ENCODE peak calls at places on chromosomes 13 and 19, in six cellular contexts. One of them, this sample, is unnamed.

GRCh38 chr13:49814551-49815270 is 22.2 kb upstream of the KPNA3 start:
- DNase-seq in HepG2: peak; percentile 41
- DNase-seq in CD8-positive, alpha-beta T cell: no peak
- DNase-seq in neural progenitor cell: no peak
- DNase-seq in IMR-90: peak; percentile 76
- DNase-seq in endodermal cell: no peak
- DNase-seq in this sample: no peak

GRCh38 chr13:106246817-106247216 is 288.6 kb downstream of the EFNB2 start:
- DNase-seq in IMR-90: no peak
- DNase-seq in CD8-positive, alpha-beta T cell: no peak
- DNase-seq in endodermal cell: no peak
- DNase-seq in HepG2: no peak
- DNase-seq in neural progenitor cell: no peak
- DNase-seq in this sample: no peak

GRCh38 chr19:46766569-46767317 is 20.5 kb upstream of the STRN4 start:
- DNase-seq in CD8-positive, alpha-beta T cell: peak; percentile 55
- DNase-seq in neural progenitor cell: peak; percentile 69
- DNase-seq in IMR-90: no peak
- DNase-seq in endodermal cell: peak; percentile 90
- DNase-seq in HepG2: peak; percentile 53
- DNase-seq in this sample: no peak

GRCh38 chr13:97710797-97711196 is 242.7 kb upstream of the IPO5 start:
- DNase-seq in endodermal cell: no peak
- DNase-seq in CD8-positive, alpha-beta T cell: no peak
- DNase-seq in HepG2: no peak
- DNase-seq in neural progenitor cell: no peak
- DNase-seq in IMR-90: no peak
- DNase-seq in this sample: no peak

GRCh38 chr19:55368701-55369563 is 1.3 kb downstream of the IL11 start:
- DNase-seq in HepG2: no peak
- DNase-seq in neural progenitor cell: peak; percentile 63
- DNase-seq in IMR-90: peak; percentile 49
- DNase-seq in CD8-positive, alpha-beta T cell: no peak
- DNase-seq in endodermal cell: peak; percentile 75
- DNase-seq in this sample: peak; percentile 52

GRCh38 chr19:55340144-55340783 is 588 bp downstream of the KMT5C start:
- DNase-seq in endodermal cell: peak; percentile 78
- DNase-seq in IMR-90: no peak
- DNase-seq in HepG2: no peak
- DNase-seq in CD8-positive, alpha-beta T cell: peak; percentile 45
- DNase-seq in neural progenitor cell: no peak
- DNase-seq in this sample: no peak

GRCh38 chr13:75345191-75345590 is 136.8 kb downstream of the TBC1D4 start:
- DNase-seq in CD8-positive, alpha-beta T cell: no peak
- DNase-seq in neural progenitor cell: no peak
- DNase-seq in HepG2: no peak
- DNase-seq in IMR-90: peak; percentile 57
- DNase-seq in endodermal cell: no peak
- DNase-seq in this sample: peak; percentile 50

GRCh38 chr13:20118268-20119140 is 42.3 kb downstream of the GJA3 start:
- DNase-seq in IMR-90: no peak
- DNase-seq in endodermal cell: peak; percentile 90
- DNase-seq in HepG2: no peak
- DNase-seq in CD8-positive, alpha-beta T cell: peak; percentile 45
- DNase-seq in neural progenitor cell: peak; percentile 63
- DNase-seq in this sample: peak; percentile 36

GRCh38 chr19:42406111-42406510 is 16.0 kb upstream of the CNFN start:
- DNase-seq in IMR-90: no peak
- DNase-seq in CD8-positive, alpha-beta T cell: no peak
- DNase-seq in neural progenitor cell: no peak
- DNase-seq in endodermal cell: no peak
- DNase-seq in HepG2: no peak
- DNase-seq in this sample: no peak

GRCh38 chr19:21492932-21493906 is 12.2 kb upstream of the ZNF429 start:
- DNase-seq in CD8-positive, alpha-beta T cell: no peak
- DNase-seq in IMR-90: no peak
- DNase-seq in endodermal cell: no peak
- DNase-seq in HepG2: no peak
- DNase-seq in neural progenitor cell: no peak
- DNase-seq in this sample: no peak

GRCh38 chr13:27018882-27019281 is 152.7 kb downstream of the USP12 start:
- DNase-seq in CD8-positive, alpha-beta T cell: no peak
- DNase-seq in endodermal cell: peak; percentile 52
- DNase-seq in IMR-90: no peak
- DNase-seq in neural progenitor cell: no peak
- DNase-seq in HepG2: no peak
- DNase-seq in this sample: no peak

GRCh38 chr13:45119469-45119989 is 781 bp upstream of the GTF2F2 start:
- DNase-seq in endodermal cell: peak; percentile 55
- DNase-seq in CD8-positive, alpha-beta T cell: peak; percentile 82
- DNase-seq in HepG2: no peak
- DNase-seq in IMR-90: peak; percentile 77
- DNase-seq in neural progenitor cell: peak; percentile 18
- DNase-seq in this sample: peak; percentile 73

GRCh38 chr19:33767898-33768413 is 28.7 kb upstream of the KCTD15 start:
- DNase-seq in HepG2: peak; percentile 21
- DNase-seq in CD8-positive, alpha-beta T cell: no peak
- DNase-seq in IMR-90: peak; percentile 32
- DNase-seq in endodermal cell: peak; percentile 96
- DNase-seq in neural progenitor cell: peak; percentile 92
- DNase-seq in this sample: peak; percentile 16

GRCh38 chr13:104984296-104984818 is 1551.1 kb downstream of the EFNB2 start:
- DNase-seq in HepG2: no peak
- DNase-seq in endodermal cell: no peak
- DNase-seq in CD8-positive, alpha-beta T cell: peak; percentile 45
- DNase-seq in neural progenitor cell: no peak
- DNase-seq in IMR-90: peak; percentile 12
- DNase-seq in this sample: peak; percentile 88

GRCh38 chr13:99383511-99383921 is 76.3 kb upstream of the GPR183 start:
- DNase-seq in HepG2: no peak
- DNase-seq in endodermal cell: peak; percentile 52
- DNase-seq in IMR-90: no peak
- DNase-seq in CD8-positive, alpha-beta T cell: peak; percentile 71
- DNase-seq in neural progenitor cell: no peak
- DNase-seq in this sample: no peak

GRCh38 chr13:31246918-31247317 is 47.1 kb downstream of the B3GLCT start:
- DNase-seq in CD8-positive, alpha-beta T cell: no peak
- DNase-seq in neural progenitor cell: no peak
- DNase-seq in endodermal cell: no peak
- DNase-seq in IMR-90: no peak
- DNase-seq in HepG2: no peak
- DNase-seq in this sample: no peak

GRCh38 chr13:92761710-92762109 is 464.9 kb upstream of the GPC6 start:
- DNase-seq in endodermal cell: no peak
- DNase-seq in neural progenitor cell: no peak
- DNase-seq in CD8-positive, alpha-beta T cell: no peak
- DNase-seq in HepG2: no peak
- DNase-seq in IMR-90: no peak
- DNase-seq in this sample: no peak

GRCh38 chr19:23800281-23800680 is 41.6 kb upstream of the ZNF681 start:
- DNase-seq in HepG2: no peak
- DNase-seq in CD8-positive, alpha-beta T cell: no peak
- DNase-seq in endodermal cell: no peak
- DNase-seq in neural progenitor cell: no peak
- DNase-seq in IMR-90: no peak
- DNase-seq in this sample: no peak

GRCh38 chr19:2014731-2015610 is 543 bp downstream of the BTBD2 start:
- DNase-seq in HepG2: no peak
- DNase-seq in endodermal cell: peak; percentile 68
- DNase-seq in neural progenitor cell: peak; percentile 85
- DNase-seq in CD8-positive, alpha-beta T cell: no peak
- DNase-seq in IMR-90: no peak
- DNase-seq in this sample: no peak

GRCh38 chr19:29810504-29810871 is 1.3 kb upstream of the CCNE1 start:
- DNase-seq in endodermal cell: no peak
- DNase-seq in HepG2: no peak
- DNase-seq in CD8-positive, alpha-beta T cell: no peak
- DNase-seq in IMR-90: peak; percentile 33
- DNase-seq in neural progenitor cell: no peak
- DNase-seq in this sample: no peak

GRCh38 chr19:35718345-35719041 is 690 bp downstream of the KMT2B start:
- DNase-seq in neural progenitor cell: no peak
- DNase-seq in CD8-positive, alpha-beta T cell: peak; percentile 54
- DNase-seq in IMR-90: no peak
- DNase-seq in endodermal cell: peak; percentile 66
- DNase-seq in HepG2: no peak
- DNase-seq in this sample: peak; percentile 2

GRCh38 chr19:7471696-7472620 is 16.9 kb downstream of the PEX11G start:
- DNase-seq in HepG2: no peak
- DNase-seq in CD8-positive, alpha-beta T cell: no peak
- DNase-seq in neural progenitor cell: no peak
- DNase-seq in IMR-90: no peak
- DNase-seq in endodermal cell: no peak
- DNase-seq in this sample: no peak

GRCh38 chr13:39876258-39876657 is 220.8 kb downstream of the COG6 start:
- DNase-seq in IMR-90: peak; percentile 97
- DNase-seq in endodermal cell: no peak
- DNase-seq in neural progenitor cell: no peak
- DNase-seq in CD8-positive, alpha-beta T cell: no peak
- DNase-seq in HepG2: no peak
- DNase-seq in this sample: peak; percentile 89

GRCh38 chr19:17576758-17577532 is 21.5 kb downstream of the COLGALT1 start:
- DNase-seq in CD8-positive, alpha-beta T cell: no peak
- DNase-seq in neural progenitor cell: peak; percentile 98
- DNase-seq in IMR-90: no peak
- DNase-seq in HepG2: no peak
- DNase-seq in endodermal cell: peak; percentile 100
- DNase-seq in this sample: peak; percentile 4
- H3K4me3 ChIP-seq in CD8-positive, alpha-beta T cell: no peak overlapping the region
- H3K4me3 ChIP-seq in neural progenitor cell: peak overlapping the region; percentile 33
- H3K4me3 ChIP-seq in IMR-90: no peak overlapping the region
- H3K4me3 ChIP-seq in HepG2: no peak overlapping the region
- H3K4me3 ChIP-seq in endodermal cell: no peak overlapping the region
- H3K4me3 ChIP-seq in this sample: no peak overlapping the region

DNA sequence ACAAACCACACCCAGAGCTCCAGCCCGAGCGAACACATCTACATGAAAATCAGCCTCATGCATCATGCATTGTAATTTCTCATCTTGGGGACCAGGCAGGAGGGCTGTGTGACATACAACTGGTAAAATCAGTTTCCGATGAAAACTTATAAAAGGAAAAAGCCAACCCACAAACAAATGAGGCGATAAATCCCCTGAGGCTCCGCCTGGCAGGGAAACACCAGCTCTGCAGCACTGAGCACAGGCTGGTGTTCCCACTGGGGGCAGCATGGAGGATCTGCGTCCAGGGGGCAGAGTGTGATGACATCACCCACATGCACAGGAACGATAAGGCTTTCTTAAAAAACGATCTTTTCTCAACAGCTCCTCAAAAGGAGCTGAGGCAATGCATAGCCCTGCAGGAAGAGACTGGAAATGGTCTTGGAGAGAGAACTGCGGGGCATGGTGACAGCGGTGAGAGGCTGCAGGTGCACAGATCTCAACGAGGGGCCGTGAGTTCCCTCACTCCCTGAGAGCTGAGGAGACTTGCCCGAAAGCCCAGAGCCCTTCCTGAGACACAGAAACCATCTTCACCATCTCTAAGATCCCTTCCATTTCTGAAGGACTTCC is 24.6 kb downstream of the SH3GL1 start:
- DNase-seq in HepG2: peak; percentile 51
- DNase-seq in endodermal cell: peak; percentile 79
- DNase-seq in neural progenitor cell: peak; percentile 74
- DNase-seq in CD8-positive, alpha-beta T cell: no peak
- DNase-seq in IMR-90: peak; percentile 81
- DNase-seq in this sample: peak; percentile 66
- TF ChIP-seq CTCF in HepG2: peak; percentile 45
- TF ChIP-seq CTCF in endodermal cell: peak; percentile 70
- TF ChIP-seq CTCF in neural progenitor cell: peak; percentile 57
- TF ChIP-seq CTCF in CD8-positive, alpha-beta T cell: no peak
- TF ChIP-seq CTCF in IMR-90: peak; percentile 69
- TF ChIP-seq CTCF in this sample: peak; percentile 61

GRCh38 chr19:38655148-38655824 is 7.8 kb downstream of the ACTN4 start:
- DNase-seq in neural progenitor cell: no peak
- DNase-seq in endodermal cell: peak; percentile 76
- DNase-seq in IMR-90: peak; percentile 54
- DNase-seq in CD8-positive, alpha-beta T cell: no peak
- DNase-seq in HepG2: no peak
- DNase-seq in this sample: no peak
- H3K4me3 ChIP-seq in neural progenitor cell: peak overlapping the region; percentile 17
- H3K4me3 ChIP-seq in endodermal cell: peak overlapping the region; percentile 6
- H3K4me3 ChIP-seq in IMR-90: no peak overlapping the region
- H3K4me3 ChIP-seq in CD8-positive, alpha-beta T cell: no peak overlapping the region
- H3K4me3 ChIP-seq in HepG2: no peak overlapping the region
- H3K4me3 ChIP-seq in this sample: no peak overlapping the region

GRCh38 chr13:55517312-55517711 is 1623.4 kb upstream of the PRR20A start:
- DNase-seq in IMR-90: no peak
- DNase-seq in endodermal cell: peak; percentile 77
- DNase-seq in CD8-positive, alpha-beta T cell: no peak
- DNase-seq in neural progenitor cell: peak; percentile 28
- DNase-seq in HepG2: no peak
- DNase-seq in this sample: no peak
- TF ChIP-seq CTCF in IMR-90: no peak
- TF ChIP-seq CTCF in endodermal cell: peak; percentile 90
- TF ChIP-seq CTCF in CD8-positive, alpha-beta T cell: no peak
- TF ChIP-seq CTCF in neural progenitor cell: peak; percentile 69
- TF ChIP-seq CTCF in HepG2: no peak
- TF ChIP-seq CTCF in this sample: no peak

GRCh38 chr13:94710881-94711560 is 1.3 kb downstream of the SOX21 start:
- DNase-seq in HepG2: no peak
- DNase-seq in CD8-positive, alpha-beta T cell: no peak
- DNase-seq in neural progenitor cell: peak; percentile 77
- DNase-seq in endodermal cell: peak; percentile 86
- DNase-seq in IMR-90: no peak
- DNase-seq in this sample: peak; percentile 11
- H3K4me3 ChIP-seq in HepG2: peak overlapping the region; percentile 38
- H3K4me3 ChIP-seq in CD8-positive, alpha-beta T cell: no peak overlapping the region
- H3K4me3 ChIP-seq in neural progenitor cell: peak overlapping the region; percentile 93
- H3K4me3 ChIP-seq in endodermal cell: peak overlapping the region; percentile 80
- H3K4me3 ChIP-seq in IMR-90: no peak overlapping the region
- H3K4me3 ChIP-seq in this sample: peak overlapping the region; percentile 27

GRCh38 chr13:111076156-111077013 is 38.7 kb upstream of the ARHGEF7 start:
- DNase-seq in neural progenitor cell: no peak
- DNase-seq in IMR-90: no peak
- DNase-seq in HepG2: no peak
- DNase-seq in endodermal cell: no peak
- DNase-seq in CD8-positive, alpha-beta T cell: no peak
- DNase-seq in this sample: no peak
- TF ChIP-seq CTCF in neural progenitor cell: peak; percentile 9
- TF ChIP-seq CTCF in IMR-90: peak; percentile 7
- TF ChIP-seq CTCF in HepG2: peak; percentile 5
- TF ChIP-seq CTCF in endodermal cell: peak; percentile 60
- TF ChIP-seq CTCF in CD8-positive, alpha-beta T cell: no peak
- TF ChIP-seq CTCF in this sample: no peak

GRCh38 chr19:56868446-56868845 is 27.9 kb upstream of the PEG3 start:
- DNase-seq in CD8-positive, alpha-beta T cell: no peak
- DNase-seq in endodermal cell: no peak
- DNase-seq in HepG2: no peak
- DNase-seq in IMR-90: no peak
- DNase-seq in neural progenitor cell: no peak
- DNase-seq in this sample: no peak
- H3K4me3 ChIP-seq in CD8-positive, alpha-beta T cell: no peak overlapping the region
- H3K4me3 ChIP-seq in endodermal cell: no peak overlapping the region
- H3K4me3 ChIP-seq in HepG2: no peak overlapping the region
- H3K4me3 ChIP-seq in IMR-90: no peak overlapping the region
- H3K4me3 ChIP-seq in neural progenitor cell: no peak overlapping the region
- H3K4me3 ChIP-seq in this sample: no peak overlapping the region

This sample was measured in astrocyte of the spinal cord.